ENCODE peak calls at places on chromosomes 5 and 9, in eight cellular contexts. One of them, this sample, is unnamed.

GRCh38 chr5:98585661-98586310 is 187.7 kb upstream of the RGMB start:
- DNase-seq in HepG2: no peak
- DNase-seq in fibroblast of pulmonary artery: no peak
- DNase-seq in astrocyte of the spinal cord: peak
- DNase-seq in epithelial cell of esophagus: no peak
- DNase-seq in SK-N-SH: no peak
- DNase-seq in H1: no peak
- DNase-seq in neural progenitor cell: no peak
- DNase-seq in this sample: no peak

GRCh38 chr5:145991044-145991575 is 54.7 kb downstream of the SH3RF2 start:
- DNase-seq in HepG2: no peak
- DNase-seq in fibroblast of pulmonary artery: peak
- DNase-seq in astrocyte of the spinal cord: peak
- DNase-seq in epithelial cell of esophagus: no peak
- DNase-seq in SK-N-SH: no peak
- DNase-seq in H1: no peak
- DNase-seq in neural progenitor cell: no peak
- DNase-seq in this sample: peak

GRCh38 chr9:94909965-94910730 is 183.6 kb downstream of the AOPEP start:
- DNase-seq in HepG2: no peak
- DNase-seq in fibroblast of pulmonary artery: no peak
- DNase-seq in astrocyte of the spinal cord: no peak
- DNase-seq in epithelial cell of esophagus: no peak
- DNase-seq in SK-N-SH: no peak
- DNase-seq in H1: no peak
- DNase-seq in neural progenitor cell: no peak
- DNase-seq in this sample: no peak

GRCh38 chr5:32714836-32715235 is 3.7 kb downstream of the NPR3 start:
- DNase-seq in HepG2: no peak
- DNase-seq in fibroblast of pulmonary artery: no peak
- DNase-seq in astrocyte of the spinal cord: peak
- DNase-seq in epithelial cell of esophagus: no peak
- DNase-seq in SK-N-SH: no peak
- DNase-seq in H1: no peak
- DNase-seq in neural progenitor cell: no peak
- DNase-seq in this sample: peak

GRCh38 chr9:72537671-72538070 is 16.3 kb downstream of the TMC1 start:
- DNase-seq in HepG2: no peak
- DNase-seq in fibroblast of pulmonary artery: no peak
- DNase-seq in astrocyte of the spinal cord: no peak
- DNase-seq in epithelial cell of esophagus: peak
- DNase-seq in SK-N-SH: no peak
- DNase-seq in H1: no peak
- DNase-seq in neural progenitor cell: no peak
- DNase-seq in this sample: no peak

GRCh38 chr5:15524712-15525111 is 24.7 kb downstream of the FBXL7 start:
- DNase-seq in HepG2: no peak
- DNase-seq in fibroblast of pulmonary artery: no peak
- DNase-seq in astrocyte of the spinal cord: no peak
- DNase-seq in epithelial cell of esophagus: no peak
- DNase-seq in SK-N-SH: no peak
- DNase-seq in H1: no peak
- DNase-seq in neural progenitor cell: no peak
- DNase-seq in this sample: no peak

GRCh38 chr9:130268521-130269131 is 3.1 kb downstream of the HMCN2 start:
- DNase-seq in HepG2: no peak
- DNase-seq in fibroblast of pulmonary artery: no peak
- DNase-seq in astrocyte of the spinal cord: no peak
- DNase-seq in epithelial cell of esophagus: no peak
- DNase-seq in SK-N-SH: peak
- DNase-seq in H1: no peak
- DNase-seq in neural progenitor cell: peak
- DNase-seq in this sample: no peak

GRCh38 chr9:134057751-134058701 is 9.8 kb downstream of the BRD3 start:
- DNase-seq in HepG2: peak
- DNase-seq in fibroblast of pulmonary artery: no peak
- DNase-seq in astrocyte of the spinal cord: no peak
- DNase-seq in epithelial cell of esophagus: no peak
- DNase-seq in SK-N-SH: no peak
- DNase-seq in H1: no peak
- DNase-seq in neural progenitor cell: peak
- DNase-seq in this sample: no peak

GRCh38 chr9:132411091-132411508 is 1.1 kb downstream of the CFAP77 start:
- DNase-seq in HepG2: peak
- DNase-seq in fibroblast of pulmonary artery: peak
- DNase-seq in astrocyte of the spinal cord: peak
- DNase-seq in epithelial cell of esophagus: peak
- DNase-seq in SK-N-SH: peak
- DNase-seq in H1: peak
- DNase-seq in neural progenitor cell: peak
- DNase-seq in this sample: peak

GRCh38 chr5:78974011-78974410 is 11.1 kb downstream of the ARSB start:
- DNase-seq in HepG2: no peak
- DNase-seq in fibroblast of pulmonary artery: no peak
- DNase-seq in astrocyte of the spinal cord: no peak
- DNase-seq in epithelial cell of esophagus: no peak
- DNase-seq in SK-N-SH: peak
- DNase-seq in H1: no peak
- DNase-seq in neural progenitor cell: no peak
- DNase-seq in this sample: no peak

GRCh38 chr5:166834246-166834645 is 1457.2 kb upstream of the WWC1 start:
- DNase-seq in HepG2: no peak
- DNase-seq in fibroblast of pulmonary artery: no peak
- DNase-seq in astrocyte of the spinal cord: no peak
- DNase-seq in epithelial cell of esophagus: no peak
- DNase-seq in SK-N-SH: no peak
- DNase-seq in H1: no peak
- DNase-seq in neural progenitor cell: no peak
- DNase-seq in this sample: no peak

GRCh38 chr5:82174919-82175219 is 103.3 kb downstream of the RPS23 start:
- DNase-seq in HepG2: no peak
- DNase-seq in fibroblast of pulmonary artery: no peak
- DNase-seq in astrocyte of the spinal cord: no peak
- DNase-seq in epithelial cell of esophagus: no peak
- DNase-seq in SK-N-SH: no peak
- DNase-seq in H1: no peak
- DNase-seq in neural progenitor cell: no peak
- DNase-seq in this sample: no peak

GRCh38 chr9:134234687-134235359 is 70.5 kb upstream of the RNU6ATAC start:
- DNase-seq in HepG2: no peak
- DNase-seq in fibroblast of pulmonary artery: no peak
- DNase-seq in astrocyte of the spinal cord: no peak
- DNase-seq in epithelial cell of esophagus: no peak
- DNase-seq in SK-N-SH: no peak
- DNase-seq in H1: no peak
- DNase-seq in neural progenitor cell: no peak
- DNase-seq in this sample: no peak

GRCh38 chr5:73901455-73901854 is 275.5 kb downstream of the ARHGEF28 start:
- DNase-seq in HepG2: no peak
- DNase-seq in fibroblast of pulmonary artery: no peak
- DNase-seq in astrocyte of the spinal cord: no peak
- DNase-seq in epithelial cell of esophagus: peak
- DNase-seq in SK-N-SH: no peak
- DNase-seq in H1: no peak
- DNase-seq in neural progenitor cell: no peak
- DNase-seq in this sample: no peak
- TF ChIP-seq CTCF in HepG2: no peak
- TF ChIP-seq CTCF in fibroblast of pulmonary artery: no peak
- TF ChIP-seq CTCF in astrocyte of the spinal cord: peak
- TF ChIP-seq CTCF in epithelial cell of esophagus: peak
- TF ChIP-seq CTCF in SK-N-SH: peak
- TF ChIP-seq CTCF in H1: peak
- TF ChIP-seq CTCF in neural progenitor cell: peak
- TF ChIP-seq CTCF in this sample: peak

DNA sequence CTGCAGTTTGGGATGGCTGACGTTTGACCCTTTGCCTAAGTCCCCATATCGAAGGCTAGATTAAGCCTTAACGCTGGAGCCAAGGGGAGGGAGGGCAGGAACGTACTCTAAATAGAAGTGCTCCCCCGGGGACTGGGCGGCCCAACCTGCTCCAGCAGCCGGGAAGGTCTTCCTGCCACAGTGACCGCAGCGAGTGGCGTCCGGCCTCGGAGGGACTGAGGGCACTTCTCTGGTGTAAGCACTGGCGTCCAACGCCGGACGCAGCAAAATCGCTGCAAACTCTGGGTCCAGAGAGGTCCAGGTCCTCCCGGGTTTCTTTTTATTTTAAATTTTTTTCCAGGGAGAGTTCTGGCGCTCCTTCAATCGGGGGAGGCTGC is 505 bp upstream of the ACER2 start:
- DNase-seq in HepG2: no peak
- DNase-seq in fibroblast of pulmonary artery: no peak
- DNase-seq in astrocyte of the spinal cord: no peak
- DNase-seq in epithelial cell of esophagus: no peak
- DNase-seq in SK-N-SH: no peak
- DNase-seq in H1: no peak
- DNase-seq in neural progenitor cell: no peak
- DNase-seq in this sample: no peak
- H3K4me3 ChIP-seq in HepG2: peak
- H3K4me3 ChIP-seq in fibroblast of pulmonary artery: peak
- H3K4me3 ChIP-seq in astrocyte of the spinal cord: peak
- H3K4me3 ChIP-seq in epithelial cell of esophagus: peak
- H3K4me3 ChIP-seq in SK-N-SH: peak
- H3K4me3 ChIP-seq in H1: peak
- H3K4me3 ChIP-seq in neural progenitor cell: peak
- H3K4me3 ChIP-seq in this sample: peak

GRCh38 chr9:81112638-81113037 is 576.7 kb downstream of the TLE1 start:
- DNase-seq in HepG2: no peak
- DNase-seq in fibroblast of pulmonary artery: no peak
- DNase-seq in astrocyte of the spinal cord: no peak
- DNase-seq in epithelial cell of esophagus: no peak
- DNase-seq in SK-N-SH: no peak
- DNase-seq in H1: no peak
- DNase-seq in neural progenitor cell: peak
- DNase-seq in this sample: no peak

GRCh38 chr9:81118416-81118815 is 570.9 kb downstream of the TLE1 start:
- DNase-seq in HepG2: no peak
- DNase-seq in fibroblast of pulmonary artery: no peak
- DNase-seq in astrocyte of the spinal cord: no peak
- DNase-seq in epithelial cell of esophagus: no peak
- DNase-seq in SK-N-SH: no peak
- DNase-seq in H1: no peak
- DNase-seq in neural progenitor cell: no peak
- DNase-seq in this sample: no peak

GRCh38 chr9:81113408-81114124 is 575.8 kb downstream of the TLE1 start:
- DNase-seq in HepG2: no peak
- DNase-seq in fibroblast of pulmonary artery: no peak
- DNase-seq in astrocyte of the spinal cord: peak
- DNase-seq in epithelial cell of esophagus: no peak
- DNase-seq in SK-N-SH: no peak
- DNase-seq in H1: no peak
- DNase-seq in neural progenitor cell: no peak
- DNase-seq in this sample: no peak

DNA sequence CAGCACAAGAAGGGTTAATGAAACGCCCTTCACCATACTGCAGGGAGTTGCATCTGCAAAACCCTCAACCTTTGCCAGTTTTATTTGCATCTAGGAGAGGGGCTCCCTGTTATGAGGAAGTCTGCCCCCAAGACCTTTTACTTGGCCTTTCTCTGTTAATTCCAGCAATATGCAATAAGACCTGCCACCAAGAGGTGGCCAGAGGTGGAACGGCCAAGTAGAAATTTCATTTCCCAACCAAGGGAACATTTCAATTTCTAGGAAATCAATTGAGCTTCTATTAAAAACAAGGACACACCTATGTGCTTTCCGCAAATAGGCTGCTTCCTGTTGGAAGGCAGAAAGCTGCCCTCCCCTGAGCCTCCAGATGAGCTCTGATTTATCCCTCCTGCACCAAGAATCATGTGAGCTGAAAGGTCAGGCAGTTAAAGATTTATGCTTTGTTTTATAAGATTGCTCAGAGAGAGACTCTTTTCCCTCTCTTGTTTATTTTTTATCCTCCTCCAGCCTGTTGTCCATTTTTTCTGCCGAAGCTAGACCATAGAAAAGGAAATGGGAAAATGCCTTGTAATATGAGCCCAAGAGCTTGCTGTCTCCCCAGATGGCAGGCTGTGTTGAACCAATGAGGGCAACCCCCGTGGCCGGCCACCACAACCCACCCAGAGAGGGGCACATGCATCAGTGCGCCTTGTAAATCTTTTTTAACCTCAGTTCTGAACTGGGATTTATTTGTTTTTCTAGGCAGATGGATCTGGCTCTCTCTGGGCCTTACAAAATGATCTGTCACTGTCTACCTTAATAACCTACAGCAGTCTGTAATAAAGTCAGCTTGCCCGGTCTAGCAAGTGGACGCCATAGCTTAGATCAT is 572.8 kb downstream of the TLE1 start:
- DNase-seq in HepG2: no peak
- DNase-seq in fibroblast of pulmonary artery: no peak
- DNase-seq in astrocyte of the spinal cord: no peak
- DNase-seq in epithelial cell of esophagus: no peak
- DNase-seq in SK-N-SH: no peak
- DNase-seq in H1: no peak
- DNase-seq in neural progenitor cell: no peak
- DNase-seq in this sample: no peak
- TF ChIP-seq CTCF in HepG2: no peak
- TF ChIP-seq CTCF in fibroblast of pulmonary artery: no peak
- TF ChIP-seq CTCF in astrocyte of the spinal cord: no peak
- TF ChIP-seq CTCF in epithelial cell of esophagus: no peak
- TF ChIP-seq CTCF in SK-N-SH: no peak
- TF ChIP-seq CTCF in H1: no peak
- TF ChIP-seq CTCF in neural progenitor cell: no peak
- TF ChIP-seq CTCF in this sample: no peak

GRCh38 chr5:137563646-137564474 is 64.7 kb upstream of the SPOCK1 start:
- DNase-seq in HepG2: no peak
- DNase-seq in fibroblast of pulmonary artery: peak
- DNase-seq in astrocyte of the spinal cord: peak
- DNase-seq in epithelial cell of esophagus: peak
- DNase-seq in SK-N-SH: peak
- DNase-seq in H1: no peak
- DNase-seq in neural progenitor cell: no peak
- DNase-seq in this sample: peak

GRCh38 chr5:137564475-137564961 is 65.4 kb upstream of the SPOCK1 start:
- DNase-seq in HepG2: no peak
- DNase-seq in fibroblast of pulmonary artery: peak
- DNase-seq in astrocyte of the spinal cord: peak
- DNase-seq in epithelial cell of esophagus: peak
- DNase-seq in SK-N-SH: no peak
- DNase-seq in H1: no peak
- DNase-seq in neural progenitor cell: peak
- DNase-seq in this sample: no peak

GRCh38 chr5:137561572-137561971 is 62.4 kb upstream of the SPOCK1 start:
- DNase-seq in HepG2: no peak
- DNase-seq in fibroblast of pulmonary artery: no peak
- DNase-seq in astrocyte of the spinal cord: no peak
- DNase-seq in epithelial cell of esophagus: peak
- DNase-seq in SK-N-SH: no peak
- DNase-seq in H1: no peak
- DNase-seq in neural progenitor cell: no peak
- DNase-seq in this sample: no peak

GRCh38 chr5:137565450-137565849 is 66.3 kb upstream of the SPOCK1 start:
- DNase-seq in HepG2: no peak
- DNase-seq in fibroblast of pulmonary artery: peak
- DNase-seq in astrocyte of the spinal cord: peak
- DNase-seq in epithelial cell of esophagus: no peak
- DNase-seq in SK-N-SH: no peak
- DNase-seq in H1: no peak
- DNase-seq in neural progenitor cell: no peak
- DNase-seq in this sample: peak

DNA sequence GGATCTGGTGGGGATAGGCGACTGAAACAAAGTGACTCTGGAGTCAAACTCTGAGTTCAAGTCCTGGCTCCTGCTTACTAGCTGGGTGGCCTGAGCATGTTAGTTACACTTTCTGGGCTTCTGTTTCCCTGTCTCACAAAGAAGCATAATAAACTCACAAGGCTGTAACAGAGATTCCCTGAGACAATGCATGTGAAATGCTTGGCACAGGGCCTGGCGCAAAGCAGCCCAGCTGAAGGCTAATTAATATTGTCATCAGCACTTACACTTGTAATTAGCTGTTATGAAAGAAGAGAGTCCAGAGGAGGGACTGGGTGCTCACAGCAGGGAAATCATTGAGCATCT is 64.1 kb upstream of the SPOCK1 start:
- DNase-seq in HepG2: no peak
- DNase-seq in fibroblast of pulmonary artery: no peak
- DNase-seq in astrocyte of the spinal cord: no peak
- DNase-seq in epithelial cell of esophagus: no peak
- DNase-seq in SK-N-SH: no peak
- DNase-seq in H1: no peak
- DNase-seq in neural progenitor cell: no peak
- DNase-seq in this sample: no peak
- H3K4me3 ChIP-seq in HepG2: no peak
- H3K4me3 ChIP-seq in fibroblast of pulmonary artery: no peak
- H3K4me3 ChIP-seq in astrocyte of the spinal cord: no peak
- H3K4me3 ChIP-seq in epithelial cell of esophagus: no peak
- H3K4me3 ChIP-seq in SK-N-SH: no peak
- H3K4me3 ChIP-seq in H1: no peak
- H3K4me3 ChIP-seq in neural progenitor cell: no peak
- H3K4me3 ChIP-seq in this sample: no peak

This sample was measured in fibroblast of the aortic adventitia.